ENCODE peak calls at places on chromosomes 11 and 22, in five cellular contexts. V, I, S, P and L are unnamed samples. For H3K36me3, H3K4me1 and H3K9me3, the result is how much of the 10 kb centered on the place peaks cover.

GRCh38 chr11:84465040-84465439 is 1162.1 kb downstream of the DLG2 start:
- DNase-seq in V (no peak), I (no peak), S (no peak), P (no peak), L (no peak)

GRCh38 chr11:134425413-134425812 is 13.4 kb upstream of the B3GAT1 start:
- DNase-seq in V (no peak), I (no peak), S (no peak), P (no peak), L (no peak)

GRCh38 chr11:72378704-72379383 is 55.5 kb downstream of the CLPB start:
- DNase-seq in V (peak), I (peak), S (no peak), P (no peak), L (no peak)

GRCh38 chr11:10308208-10308954 is 3.5 kb downstream of the ADM start:
- DNase-seq in V (no peak), I (no peak), S (no peak), P (peak), L (no peak)

GRCh38 chr11:76161261-76161961 is 44.9 kb downstream of the WNT11 start:
- DNase-seq in V (no peak), I (no peak), S (no peak), P (no peak), L (peak)

GRCh38 chr11:126352163-126352562 is 3.3 kb upstream of the ST3GAL4 start:
- DNase-seq in V (no peak), I (no peak), S (no peak), P (no peak), L (peak)

GRCh38 chr22:46078241-46079092 is 71.9 kb upstream of the PPARA start:
- DNase-seq in V (peak), I (peak), S (no peak), P (no peak), L (peak)

GRCh38 chr11:94888204-94888603 is 85.2 kb downstream of the CWC15 start:
- DNase-seq in V (no peak), I (no peak), S (no peak), P (no peak), L (no peak)

GRCh38 chr11:16117989-16118810 is 238.1 kb downstream of the SOX6 start:
- DNase-seq in V (no peak), I (no peak), S (no peak), P (no peak), L (no peak)

GRCh38 chr11:31676280-31676982 is 134.7 kb downstream of the PAX6 start:
- DNase-seq in V (no peak), I (no peak), S (no peak), P (no peak), L (no peak)

GRCh38 chr11:76392889-76393288 is 11.8 kb downstream of the GVQW3 start:
- DNase-seq in V (no peak), I (no peak), S (no peak), P (no peak), L (no peak)

GRCh38 chr11:132541794-132542193 is 990.5 kb downstream of the OPCML start:
- DNase-seq in V (no peak), I (no peak), S (no peak), P (no peak), L (no peak)

GRCh38 chr11:72079776-72080325 is 491 bp downstream of the NUMA1 start:
- DNase-seq in V (peak), I (no peak), S (peak), P (no peak), L (no peak)

GRCh38 chr11:44952500-44953260 is 2.0 kb upstream of the TP53I11 start:
- DNase-seq in V (no peak), I (no peak), S (no peak), P (no peak), L (no peak)

GRCh38 chr11:5600374-5600851 is 4.0 kb downstream of the TRIM6 start:
- DNase-seq in V (peak), I (peak), S (peak), P (peak), L (peak)

GRCh38 chr11:74008373-74009229 is at the start of gene UCP3:
- DNase-seq in V (no peak), I (no peak), S (no peak), P (no peak), L (peak)

GRCh38 chr22:17103351-17103750 is 17.8 kb downstream of the TMEM121B start:
- DNase-seq in V (no peak), I (no peak), S (no peak), P (no peak), L (peak)

GRCh38 chr22:32842486-32842885 is 41.0 kb downstream of the TIMP3 start:
- DNase-seq in V (no peak), I (no peak), S (no peak), P (peak), L (no peak)

GRCh38 chr11:126963115-126963514 is 37.5 kb downstream of the KIRREL3 start:
- DNase-seq in V (no peak), I (no peak), S (no peak), P (no peak), L (no peak)

GRCh38 chr22:44381761-44382454 is 69.2 kb upstream of the SHISAL1 start:
- DNase-seq in V (no peak), I (no peak), S (no peak), P (no peak), L (peak)

DNA sequence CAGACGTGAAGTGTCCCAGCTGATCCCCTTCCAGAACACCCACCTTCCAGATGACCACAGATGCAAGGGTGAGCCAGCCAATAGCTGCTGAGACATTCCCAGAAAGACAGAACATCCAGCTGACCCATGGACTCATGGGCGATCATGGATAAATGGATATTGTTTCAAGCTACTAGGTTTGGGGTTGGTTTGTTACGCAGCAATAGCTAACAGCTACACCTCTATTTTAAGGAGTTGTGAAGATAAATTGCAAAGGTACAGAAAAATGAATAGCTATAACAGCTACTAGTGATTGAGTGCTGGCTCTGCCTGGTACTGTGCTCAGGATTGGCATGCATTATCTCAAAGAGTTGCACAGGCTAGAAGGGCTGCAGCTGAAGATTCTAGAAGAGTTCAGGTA is 122.5 kb downstream of the MIAT start:
- DNase-seq in V (no peak), I (no peak), S (no peak), P (no peak), L (no peak)
- H3K36me3 ChIP-seq in V (under half), I (under half), S (half or more), P (under half), L (under half)

GRCh38 chr11:47154738-47155570 is 21.7 kb downstream of the ARFGAP2 start:
- DNase-seq in V (no peak), I (no peak), S (no peak), P (no peak), L (peak)

GRCh38 chr11:47152126-47152952 is 24.3 kb downstream of the ARFGAP2 start:
- DNase-seq in V (no peak), I (no peak), S (no peak), P (peak), L (no peak)

GRCh38 chr11:47156333-47156732 is 20.3 kb downstream of the ARFGAP2 start:
- DNase-seq in V (no peak), I (no peak), S (no peak), P (no peak), L (no peak)

GRCh38 chr11:47155914-47156313 is 20.8 kb downstream of the ARFGAP2 start:
- DNase-seq in V (no peak), I (no peak), S (no peak), P (no peak), L (no peak)

GRCh38 chr11:47152953-47153950 is 23.4 kb downstream of the ARFGAP2 start:
- DNase-seq in V (peak), I (peak), S (peak), P (peak), L (no peak)
- H3K4me1 ChIP-seq in V (under half), I (under half), S (under half), P (under half), L (under half)

GRCh38 chr11:70587095-70587389 is 188.7 kb downstream of the CTTN start:
- DNase-seq in V (no peak), I (no peak), S (no peak), P (peak), L (peak)

GRCh38 chr11:70582886-70583641 is 184.7 kb downstream of the CTTN start:
- DNase-seq in V (no peak), I (no peak), S (no peak), P (no peak), L (peak)

GRCh38 chr11:70584786-70585545 is 186.6 kb downstream of the CTTN start:
- DNase-seq in V (no peak), I (peak), S (no peak), P (no peak), L (peak)

GRCh38 chr11:70583781-70584218 is 185.5 kb downstream of the CTTN start:
- DNase-seq in V (no peak), I (no peak), S (no peak), P (no peak), L (peak)

DNA sequence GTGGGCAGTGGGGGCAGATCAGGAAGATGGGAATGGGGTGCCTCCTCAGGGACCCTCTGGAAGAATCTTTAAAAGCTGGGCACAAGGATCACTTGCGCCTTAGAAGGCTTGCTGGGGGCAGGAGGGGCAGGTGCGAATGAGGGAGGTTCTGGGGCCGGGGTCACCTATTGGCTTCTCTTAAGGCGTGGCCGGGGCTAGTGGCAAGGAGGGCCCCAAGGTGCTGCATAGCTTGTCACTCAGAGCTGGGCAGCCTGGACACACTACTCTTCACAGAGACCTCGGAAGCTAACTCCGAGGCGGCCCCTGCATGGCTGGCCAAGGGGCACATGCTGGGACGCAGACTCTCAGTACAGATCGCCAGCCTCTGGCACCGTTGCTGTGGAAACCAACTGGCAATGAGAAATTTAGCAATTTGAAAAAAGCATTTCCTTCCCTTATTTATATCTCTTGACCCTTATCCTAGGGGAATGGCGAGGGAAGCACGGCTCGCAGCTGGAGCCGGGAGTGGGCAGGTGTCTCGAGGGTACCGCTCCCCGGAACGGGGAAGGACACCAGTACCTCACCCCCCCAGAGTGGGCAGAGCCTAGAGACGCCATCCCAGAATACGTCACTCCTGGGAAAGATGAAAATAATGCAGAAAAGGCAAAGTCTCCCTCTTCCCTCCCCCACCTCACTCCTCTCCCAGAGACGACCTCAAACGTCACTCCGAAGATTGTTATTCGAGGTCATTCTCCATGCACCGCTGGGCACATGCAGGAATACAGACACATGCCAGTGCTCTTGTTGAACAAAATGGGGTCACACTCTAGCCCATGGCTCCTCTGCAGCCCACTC is 188.1 kb downstream of the CTTN start:
- DNase-seq in V (no peak), I (no peak), S (no peak), P (no peak), L (peak)
- H3K9me3 ChIP-seq in V (under half), I (under half), S (under half), P (under half), L (under half)

GRCh38 chr11:114256176-114256897 is 39.9 kb upstream of the NNMT start:
- DNase-seq in V (no peak), I (peak), S (no peak), P (no peak), L (no peak)

GRCh38 chr11:114256898-114257286 is 39.3 kb upstream of the NNMT start:
- DNase-seq in V (no peak), I (no peak), S (no peak), P (no peak), L (no peak)

GRCh38 chr11:114255289-114255688 is 40.9 kb upstream of the NNMT start:
- DNase-seq in V (no peak), I (peak), S (no peak), P (no peak), L (no peak)

GRCh38 chr11:114253771-114254170 is 42.4 kb upstream of the NNMT start:
- DNase-seq in V (no peak), I (no peak), S (no peak), P (no peak), L (no peak)

GRCh38 chr11:114254571-114255146 is 41.5 kb upstream of the NNMT start:
- DNase-seq in V (no peak), I (no peak), S (no peak), P (no peak), L (no peak)
- H3K36me3 ChIP-seq in V (under half), I (under half), S (under half), P (under half), L (under half)

DNA sequence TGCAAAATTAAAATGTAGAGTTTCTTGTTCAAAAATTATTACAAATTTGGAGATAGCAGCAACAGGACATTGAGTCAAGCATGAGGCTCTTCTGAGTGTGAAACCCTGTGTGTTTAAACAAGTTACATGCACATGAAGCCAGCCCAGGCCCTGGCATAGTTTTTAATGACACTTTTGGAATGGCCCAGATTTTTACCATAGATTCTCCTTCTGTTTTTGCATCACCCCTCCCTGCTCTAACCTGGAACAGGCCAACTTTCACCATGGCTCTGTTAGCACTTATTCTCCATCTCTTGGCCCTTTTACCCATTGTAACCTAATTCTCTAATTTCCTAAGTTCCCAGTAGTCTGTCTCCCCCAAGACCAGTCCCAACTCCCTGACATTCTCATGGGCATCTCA is 63.1 kb upstream of the PRSS23 start:
- DNase-seq in V (no peak), I (no peak), S (no peak), P (no peak), L (no peak)
- H3K4me1 ChIP-seq in V (under half), I (under half), S (under half), P (under half), L (under half)

DNA sequence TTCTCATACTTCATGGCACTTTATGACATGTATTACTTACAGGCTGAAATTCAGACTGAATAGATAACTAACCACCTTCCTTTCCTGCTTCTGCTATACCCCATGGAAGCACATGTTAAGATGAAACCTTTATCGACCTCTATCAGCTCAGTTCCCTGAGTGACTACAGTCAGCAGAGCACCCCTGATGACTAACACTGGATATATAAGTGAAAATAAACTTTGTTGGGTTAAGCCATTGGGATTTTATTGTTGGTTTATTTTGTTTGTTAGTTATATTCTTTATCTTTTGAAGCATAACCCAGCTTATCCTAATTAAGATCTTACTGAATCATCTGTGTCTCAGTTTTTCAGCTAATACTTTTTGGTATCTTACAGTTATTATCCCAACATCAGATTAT is 23.0 kb upstream of the MAML2 start:
- DNase-seq in V (no peak), I (no peak), S (no peak), P (no peak), L (no peak)
- H3K9me3 ChIP-seq in V (under half), I (under half), S (under half), P (under half), L (under half)